ENCODE peak calls at places on chromosomes 4 and X, in eight cellular contexts. J is LHCN-M2, T is ELR, E is ascending aorta, V is psoas muscle, Z is H4, N is kidney epithelial cell, W is iris pigment epithelial cell. O is an unnamed sample.

GRCh38 chrX:17465201-17465600 is 90.2 kb downstream of the NHS start:
- DNase-seq in V (no peak), W (no peak), E (no peak), J (no peak), T (no peak), N (no peak), Z (no peak), O (no peak)

GRCh38 chrX:109890910-109891502 is 111.9 kb upstream of the TMEM164 start:
- DNase-seq in J (peak), N (peak), Z (peak), E (peak), T (peak), W (peak), V (peak), O (peak)

GRCh38 chr4:105060628-105061027 is 86.0 kb upstream of the TET2 start:
- DNase-seq in V (no peak), T (peak), J (peak), Z (peak), N (peak), W (peak), E (no peak), O (no peak)

GRCh38 chr4:37835806-37836205 is 9.3 kb downstream of the PGM2 start:
- DNase-seq in T (no peak), Z (no peak), N (no peak), E (no peak), V (no peak), J (no peak), W (no peak), O (no peak)

GRCh38 chrX:13681595-13681994 is 7.3 kb upstream of the RAB9A start:
- DNase-seq in N (no peak), E (no peak), J (no peak), T (no peak), V (no peak), W (no peak), Z (no peak), O (no peak)

GRCh38 chrX:65900850-65901844 is 138.7 kb downstream of the VSIG4 start:
- DNase-seq in E (no peak), W (no peak), V (no peak), Z (no peak), T (no peak), N (no peak), J (no peak), O (no peak)

GRCh38 chr4:106162278-106162677 is 153.7 kb downstream of the TBCK start:
- DNase-seq in T (no peak), Z (no peak), V (no peak), E (no peak), J (no peak), N (no peak), W (no peak), O (no peak)

GRCh38 chr4:173170210-173170778 is 1.7 kb downstream of the GALNT7 start:
- DNase-seq in W (peak), V (no peak), T (peak), J (peak), N (no peak), Z (no peak), E (no peak), O (no peak)

GRCh38 chr4:3519468-3520264 is 12.6 kb downstream of the LRPAP1 start:
- DNase-seq in Z (no peak), W (no peak), J (no peak), N (no peak), E (no peak), T (no peak), V (no peak), O (no peak)

GRCh38 chr4:101277661-101278060 is 69.7 kb downstream of the PPP3CA start:
- DNase-seq in N (no peak), T (peak), E (no peak), Z (no peak), W (peak), J (peak), V (no peak), O (no peak)

GRCh38 chrX:42247241-42247640 is 323.9 kb upstream of the CASK start:
- DNase-seq in W (peak), J (no peak), T (no peak), Z (peak), E (no peak), N (no peak), V (no peak), O (peak)

GRCh38 chr4:48071171-48071570 is 54.6 kb downstream of the NIPAL1 start:
- DNase-seq in E (no peak), Z (no peak), J (no peak), N (peak), T (no peak), V (no peak), W (peak), O (no peak)

GRCh38 chr4:4334798-4335520 is 44.9 kb downstream of the ZBTB49 start:
- DNase-seq in E (no peak), J (peak), N (no peak), V (peak), T (peak), Z (peak), W (peak), O (peak)

GRCh38 chr4:73434311-73434710 is 1.7 kb upstream of the AFP start:
- DNase-seq in V (no peak), J (peak), T (peak), E (no peak), W (peak), Z (no peak), N (no peak), O (peak)

GRCh38 chrX:16918979-16919378 is 27.5 kb upstream of the REPS2 start:
- DNase-seq in J (no peak), W (no peak), Z (no peak), V (no peak), E (no peak), N (no peak), T (no peak), O (no peak)

GRCh38 chrX:100636321-100636991 is at the start of gene TSPAN6:
- DNase-seq in E (peak), J (peak), V (peak), N (peak), W (peak), T (peak), Z (peak), O (peak)

GRCh38 chrX:31500920-31501319 is 429.1 kb upstream of the FTHL17 start:
- DNase-seq in N (no peak), Z (peak), J (no peak), T (peak), W (peak), E (no peak), V (no peak), O (no peak)

GRCh38 chr4:8472689-8473197 is 32.2 kb downstream of the TRMT44 start:
- DNase-seq in W (peak), J (peak), V (no peak), E (peak), N (peak), T (peak), Z (peak), O (no peak)

GRCh38 chrX:153488231-153488914 is 6.4 kb upstream of the BGN start:
- DNase-seq in W (peak), V (peak), T (no peak), Z (no peak), J (no peak), E (peak), N (no peak), O (no peak)

GRCh38 chrX:41238543-41238942 is 95.4 kb upstream of the DDX3X start:
- DNase-seq in N (peak), W (peak), J (peak), V (no peak), E (no peak), Z (no peak), T (peak), O (peak)

GRCh38 chrX:40109288-40110008 is 11.7 kb upstream of the BCOR start:
- DNase-seq in Z (peak), T (peak), V (peak), J (no peak), N (no peak), E (no peak), W (peak), O (peak)

GRCh38 chr4:48898733-48899431 is 7.7 kb downstream of the OCIAD2 start:
- DNase-seq in V (no peak), T (peak), W (peak), E (no peak), N (no peak), J (no peak), Z (no peak), O (peak)

GRCh38 chr4:107058828-107059227 is 22.7 kb upstream of the DKK2 start:
- DNase-seq in E (no peak), T (peak), Z (no peak), J (peak), V (no peak), W (peak), N (no peak), O (no peak)

GRCh38 chr4:173878701-173879100 is 348.7 kb upstream of the HAND2 start:
- DNase-seq in J (no peak), N (no peak), E (no peak), T (no peak), W (peak), V (no peak), Z (no peak), O (peak)

GRCh38 chrX:1491851-1492349 is 39.2 kb upstream of the ASMTL start:
- DNase-seq in N (no peak), J (peak), V (no peak), W (no peak), Z (no peak), T (peak), E (peak), O (peak)

GRCh38 chr4:577499-578450 is 1.7 kb upstream of the TMEM271 start:
- DNase-seq in E (no peak), W (peak), N (peak), V (no peak), J (peak), T (peak), Z (peak), O (no peak)

GRCh38 chr4:102867278-102868152 is 1.3 kb upstream of the CISD2 start:
- DNase-seq in N (no peak), V (no peak), Z (no peak), W (no peak), T (no peak), J (no peak), E (no peak), O (peak)

O was measured in SK-MEL-5.